ENCODE peak calls at places on chromosomes 12 and 14, in four cellular contexts. W, C, H and Z are unnamed samples.

GRCh38 chr12:120229071-120229582 is 28.2 kb upstream of the RPLP0 start:
- DNase-seq in C (no peak), H (peak; percentile 72), W (no peak), Z (no peak)

GRCh38 chr14:66330218-66330617 is 156.0 kb upstream of the CCDC196 start:
- DNase-seq in W (no peak), H (no peak), C (no peak), Z (no peak)

GRCh38 chr14:47929334-47929733 is 253.9 kb upstream of the MDGA2 start:
- DNase-seq in W (no peak), C (no peak), H (no peak), Z (no peak)

GRCh38 chr12:113886721-113887120 is 79.4 kb downstream of the RBM19 start:
- DNase-seq in W (no peak), C (no peak), H (no peak), Z (no peak)

GRCh38 chr14:106844608-106845285 is 1318.4 kb downstream of the TMEM121 start:
- DNase-seq in C (peak; percentile 85), H (peak; percentile 26), W (no peak), Z (peak; percentile 84)

GRCh38 chr12:41121374-41121773 is 66.7 kb upstream of the PDZRN4 start:
- DNase-seq in H (no peak), W (no peak), C (no peak), Z (no peak)

GRCh38 chr14:21049263-21049662 is 7.1 kb downstream of the RNASE7 start:
- DNase-seq in C (no peak), H (no peak), W (peak; percentile 44), Z (no peak)

GRCh38 chr12:69619050-69619449 is 8.3 kb upstream of the LRRC10 start:
- DNase-seq in C (no peak), H (no peak), W (no peak), Z (no peak)

GRCh38 chr12:127660961-127661360 is 606.0 kb upstream of the TMEM132C start:
- DNase-seq in H (no peak), C (no peak), W (no peak), Z (no peak)

GRCh38 chr12:13198240-13198639 is 1.7 kb downstream of the EMP1 start:
- DNase-seq in C (no peak), W (no peak), H (no peak), Z (no peak)

GRCh38 chr14:101440511-101440910 is 120.8 kb upstream of the DIO3 start:
- DNase-seq in H (no peak), W (no peak), C (no peak), Z (no peak)

GRCh38 chr14:32512348-32512747 is 183.2 kb downstream of the AKAP6 start:
- DNase-seq in H (no peak), W (no peak), C (no peak), Z (no peak)

GRCh38 chr12:40152783-40153383 is 47.0 kb upstream of the SLC2A13 start:
- DNase-seq in H (peak; percentile 29), C (peak; percentile 78), W (peak; percentile 51), Z (no peak)

GRCh38 chr12:120121766-120122293 is 5.3 kb upstream of the RAB35 start:
- DNase-seq in H (no peak), W (no peak), C (no peak), Z (no peak)

GRCh38 chr12:113980537-113981337 is 14.6 kb upstream of the RBM19 start:
- DNase-seq in W (peak; percentile 24), C (peak; percentile 85), H (no peak), Z (no peak)

GRCh38 chr12:6057693-6058092 is 66.8 kb downstream of the VWF start:
- DNase-seq in H (no peak), W (no peak), C (no peak), Z (no peak)

GRCh38 chr14:25103261-25103660 is 53.3 kb upstream of the STXBP6 start:
- DNase-seq in H (no peak), W (no peak), C (peak; percentile 61), Z (no peak)

GRCh38 chr12:57210926-57211700 is 5.5 kb upstream of the NXPH4 start:
- DNase-seq in H (no peak), C (peak; percentile 63), W (no peak), Z (no peak)

GRCh38 chr14:91413547-91414474 is 3.8 kb downstream of the CCDC88C start:
- DNase-seq in H (no peak), C (no peak), W (no peak), Z (no peak)

GRCh38 chr12:131536337-131536736 is 174.6 kb upstream of the SFSWAP start:
- DNase-seq in C (no peak), W (no peak), H (no peak), Z (no peak)

GRCh38 chr12:106774808-106775524 is 484 bp downstream of the RIC8B start:
- DNase-seq in H (no peak), W (no peak), C (no peak), Z (no peak)

GRCh38 chr12:110754101-110754793 is 11.6 kb upstream of the PPP1CC start:
- DNase-seq in H (peak; percentile 25), C (no peak), W (no peak), Z (no peak)

GRCh38 chr12:68958337-68958736 is 25.4 kb upstream of the CPM start:
- DNase-seq in C (peak; percentile 55), W (no peak), H (no peak), Z (no peak)

GRCh38 chr12:116202940-116203339 is 74.6 kb downstream of the MED13L start:
- DNase-seq in H (no peak), C (no peak), W (peak; percentile 9), Z (no peak)

GRCh38 chr12:110109037-110109836 is 14.9 kb upstream of the IFT81 start:
- DNase-seq in H (peak; percentile 95), W (peak; percentile 99), C (peak; percentile 39), Z (no peak)

GRCh38 chr12:57754411-57755193 is at the start of gene MARCHF9:
- DNase-seq in C (peak; percentile 56), H (peak; percentile 45), W (no peak), Z (no peak)

GRCh38 chr12:94435511-94435927 is 24.1 kb downstream of the CEP83 start:
- DNase-seq in H (no peak), C (peak; percentile 37), W (no peak), Z (no peak)

GRCh38 chr12:89796798-89797382 is 88.3 kb upstream of the ATP2B1 start:
- DNase-seq in W (no peak), C (no peak), H (no peak), Z (no peak)

GRCh38 chr12:24197517-24197916 is 248.0 kb upstream of the SOX5 start:
- DNase-seq in C (no peak), W (no peak), H (no peak), Z (no peak)

DNA sequence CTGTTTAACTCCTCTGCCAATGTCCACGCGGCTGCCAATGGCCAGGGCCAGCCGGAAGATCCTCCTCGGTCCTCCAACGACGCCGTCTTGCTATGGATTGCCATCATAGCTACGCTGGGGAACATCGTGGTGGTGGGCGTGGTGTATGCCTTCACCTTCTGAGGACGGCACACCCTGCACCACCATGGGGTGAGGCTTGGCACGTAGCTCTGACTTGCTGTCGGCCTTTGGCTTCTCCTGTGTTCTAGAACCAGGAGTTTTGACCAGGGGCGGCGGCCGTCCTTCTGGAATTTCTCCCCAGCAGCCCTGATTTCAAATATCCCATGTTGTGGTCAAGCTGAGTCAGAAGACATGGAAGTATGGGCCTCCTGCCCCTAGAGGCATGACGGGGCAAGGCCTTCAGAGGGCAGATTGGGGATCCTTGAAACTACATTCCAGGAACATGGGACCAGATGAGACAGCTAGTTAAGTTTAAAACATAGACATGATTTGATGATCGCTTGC is 47.5 kb downstream of the C14orf132 start:
- DNase-seq in H (no peak), W (no peak), C (no peak), Z (no peak)
- TF ChIP-seq CTCF in H (no peak), W (peak; percentile 47), C (no peak), Z (no peak)

DNA sequence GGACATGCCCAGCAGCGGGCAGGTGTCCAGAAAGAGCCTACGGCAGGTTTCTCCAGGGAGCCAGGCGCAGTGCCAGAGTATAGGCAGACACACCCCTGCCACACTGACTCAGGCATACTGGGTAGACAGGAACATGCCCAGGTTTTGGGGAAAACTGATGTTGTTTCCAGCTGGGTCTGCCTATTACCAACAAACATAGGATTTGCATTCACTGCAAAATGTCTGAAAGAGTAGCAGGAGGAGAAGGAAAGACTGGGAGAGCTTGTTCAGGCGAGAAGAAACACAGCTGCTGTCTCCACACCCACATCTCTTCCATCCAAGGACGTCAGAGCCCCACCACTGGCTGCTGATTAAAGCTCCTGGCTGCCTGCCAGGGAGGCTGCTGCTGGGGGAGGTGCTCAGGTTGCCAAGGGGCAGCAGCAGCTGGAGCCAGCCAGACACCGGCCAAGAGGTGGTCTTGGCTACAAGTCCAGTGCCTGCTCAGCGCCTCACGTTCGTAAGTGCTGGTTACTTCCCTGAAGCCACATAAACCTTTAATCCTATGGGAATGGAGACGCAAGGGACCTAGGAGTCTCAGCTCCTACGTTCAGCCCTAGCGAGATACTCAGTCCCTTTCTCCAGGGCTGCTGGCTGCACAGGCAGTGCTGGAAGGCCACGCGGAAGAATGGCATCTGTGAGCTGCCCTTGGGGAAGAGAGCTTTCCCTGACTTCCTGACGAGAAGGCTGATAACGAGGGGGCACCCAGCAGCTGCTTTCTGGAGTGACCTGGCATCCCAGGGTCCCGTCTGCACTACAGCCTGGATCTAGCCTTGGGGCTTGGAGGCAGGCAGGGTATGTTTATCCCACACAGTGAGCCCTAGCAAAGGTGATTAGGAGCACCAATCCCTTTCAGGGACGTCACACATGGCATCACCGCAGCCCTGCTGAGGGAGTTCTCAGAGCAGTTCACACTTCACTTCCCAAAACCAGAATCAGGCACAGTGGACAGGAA is 58.1 kb downstream of the PLEKHG3 start:
- DNase-seq in C (peak; percentile 53), H (peak; percentile 90), W (peak; percentile 87), Z (no peak)
- TF ChIP-seq CTCF in C (no peak), H (no peak), W (no peak), Z (no peak)

GRCh38 chr14:99562848-99563748 is 40.9 kb downstream of the CCDC85C start:
- DNase-seq in C (no peak), H (peak; percentile 88), W (peak; percentile 48), Z (no peak)
- TF ChIP-seq CTCF in C (no peak), H (peak; percentile 29), W (peak; percentile 76), Z (no peak)

GRCh38 chr14:92460916-92461579 is 52.5 kb upstream of the RIN3 start:
- DNase-seq in H (no peak), C (peak; percentile 25), W (peak; percentile 57), Z (no peak)
- TF ChIP-seq CTCF in H (no peak), C (no peak), W (peak; percentile 1), Z (no peak)

GRCh38 chr12:103833891-103834290 is 7.1 kb downstream of the NT5DC3 start:
- DNase-seq in H (no peak), C (peak; percentile 83), W (no peak), Z (no peak)
- TF ChIP-seq CTCF in H (no peak), C (peak; percentile 57), W (peak; percentile 33), Z (no peak)

DNA sequence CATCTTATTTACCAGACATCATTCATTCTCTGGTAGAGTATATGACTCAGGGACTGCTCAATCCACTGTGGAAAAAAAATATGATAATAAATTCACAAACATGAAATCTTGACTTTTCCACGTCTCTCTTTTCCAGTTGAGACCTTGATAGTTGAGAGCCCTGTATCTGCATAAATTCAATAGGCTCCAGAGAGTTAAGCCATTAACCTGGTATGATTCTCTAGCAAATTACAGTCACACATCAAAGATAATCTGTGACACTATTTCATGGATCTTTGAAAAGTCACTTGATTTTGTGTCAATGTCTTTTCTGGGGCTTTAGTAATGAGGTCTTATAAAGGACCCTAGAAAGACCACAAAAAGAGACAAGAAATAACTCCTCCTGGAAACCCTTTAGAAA is 154.2 kb upstream of the FOXG1 start:
- DNase-seq in H (no peak), W (no peak), C (no peak), Z (no peak)
- TF ChIP-seq CTCF in H (no peak), W (no peak), C (no peak), Z (no peak)